ENCODE peak calls at places on chromosome 16, in four cellular contexts. Q is upper lobe of left lung, M is right atrium auricular region, Z is transverse colon. I is an unnamed sample.

GRCh38 chr16:1031666-1032065 is 40.9 kb upstream of the SSTR5 start:
- DNase-seq in M (no peak), Q (peak), Z (no peak), I (no peak)

GRCh38 chr16:11389631-11390565 is 44.6 kb downstream of the RMI2 start:
- DNase-seq in Z (no peak), Q (no peak), M (no peak), I (no peak)

GRCh38 chr16:46947900-46948547 is 25.4 kb downstream of the DNAJA2 start:
- DNase-seq in M (no peak), Q (no peak), Z (no peak), I (peak)

GRCh38 chr16:10090816-10091215 is 91.4 kb downstream of the GRIN2A start:
- DNase-seq in Z (no peak), M (no peak), Q (no peak), I (no peak)

GRCh38 chr16:10940501-10941079 is 1.7 kb downstream of the DEXI start:
- DNase-seq in Z (no peak), M (no peak), Q (no peak), I (no peak)

GRCh38 chr16:4091638-4092037 is 24.6 kb downstream of the ADCY9 start:
- DNase-seq in Q (no peak), M (no peak), Z (peak), I (no peak)

GRCh38 chr16:12215302-12216105 is 239.0 kb downstream of the SNX29 start:
- DNase-seq in Z (no peak), M (no peak), Q (no peak), I (no peak)

GRCh38 chr16:82329070-82329469 is 159.0 kb upstream of the MPHOSPH6 start:
- DNase-seq in Z (no peak), Q (no peak), M (no peak), I (no peak)

GRCh38 chr16:69839240-69839688 is 77.1 kb downstream of the WWP2 start:
- DNase-seq in M (no peak), Z (peak), Q (no peak), I (no peak)

GRCh38 chr16:75502916-75503605 is 7.8 kb upstream of the CHST6 start:
- DNase-seq in Z (no peak), M (no peak), Q (no peak), I (no peak)

GRCh38 chr16:1347286-1347855 is 4.3 kb downstream of the TSR3 start:
- DNase-seq in Z (no peak), M (no peak), Q (peak), I (no peak)

GRCh38 chr16:87441886-87442580 is 49.9 kb downstream of the MAP1LC3B start:
- DNase-seq in M (no peak), Z (no peak), Q (no peak), I (no peak)

GRCh38 chr16:102060-102855 is 24.2 kb downstream of the MPG start:
- DNase-seq in Q (no peak), M (peak), Z (no peak), I (no peak)

GRCh38 chr16:57999366-57999970 is 1.0 kb downstream of the ZNF319 start:
- DNase-seq in Z (no peak), M (no peak), Q (no peak), I (peak)

GRCh38 chr16:878071-878784 is 77.7 kb upstream of the GNG13 start:
- DNase-seq in M (no peak), Q (peak), Z (peak), I (no peak)

GRCh38 chr16:23710008-23710407 is 3.0 kb downstream of the ERN2 start:
- DNase-seq in Q (no peak), Z (no peak), M (no peak), I (no peak)

GRCh38 chr16:88810166-88810867 is 1.4 kb downstream of the APRT start:
- DNase-seq in M (no peak), Z (no peak), Q (peak), I (peak)

I was measured in erythroblast.